ENCODE peak calls at places on chromosome 3, in six cellular contexts. O, I, H, B, S and R are unnamed samples.

GRCh38 chr3:114112696-114113095 is 56.2 kb downstream of the QTRT2 start:
- DNase-seq in I (no peak), B (no peak), H (no peak), S (no peak), O (no peak), R (no peak)

GRCh38 chr3:160704006-160704405 is 27.0 kb downstream of the ARL14 start:
- DNase-seq in I (no peak), B (no peak), O (no peak), H (no peak), S (no peak), R (no peak)

GRCh38 chr3:145719118-145719517 is 441.9 kb downstream of the PLOD2 start:
- DNase-seq in B (no peak), I (no peak), H (no peak), S (no peak), O (no peak), R (no peak)

GRCh38 chr3:174202561-174202960 is 656.6 kb upstream of the NAALADL2 start:
- DNase-seq in B (peak), H (no peak), S (no peak), I (no peak), O (no peak), R (no peak)

GRCh38 chr3:183028416-183028815 is 48.1 kb upstream of the DCUN1D1 start:
- DNase-seq in O (no peak), B (no peak), I (no peak), H (no peak), S (no peak), R (no peak)

GRCh38 chr3:197454014-197454413 is 101.8 kb downstream of the BDH1 start:
- DNase-seq in B (peak), S (no peak), H (peak), I (no peak), O (no peak), R (no peak)

GRCh38 chr3:29065211-29065785 is 215.6 kb upstream of the RBMS3 start:
- DNase-seq in I (peak), O (peak), B (peak), S (peak), H (no peak), R (peak)

GRCh38 chr3:5006755-5007202 is 27.5 kb downstream of the BHLHE40 start:
- DNase-seq in H (peak), O (no peak), S (no peak), B (no peak), I (no peak), R (no peak)

GRCh38 chr3:39330824-39331223 is 1.3 kb downstream of the CCR8 start:
- DNase-seq in I (no peak), S (no peak), O (no peak), H (no peak), B (no peak), R (no peak)

GRCh38 chr3:46670891-46671427 is 22.5 kb downstream of the ALS2CL start:
- DNase-seq in B (no peak), H (no peak), S (no peak), O (no peak), I (no peak), R (no peak)

GRCh38 chr3:172194702-172195392 is 155.5 kb downstream of the FNDC3B start:
- DNase-seq in I (no peak), B (no peak), O (no peak), H (peak), S (no peak), R (no peak)

GRCh38 chr3:194312743-194313281 is 38.3 kb downstream of the CPN2 start:
- DNase-seq in S (peak), O (no peak), I (no peak), H (no peak), B (no peak), R (peak)

GRCh38 chr3:29796808-29797207 is 515.9 kb downstream of the RBMS3 start:
- DNase-seq in O (no peak), H (no peak), I (no peak), B (no peak), S (no peak), R (no peak)

GRCh38 chr3:64028754-64029153 is 5.5 kb upstream of the PSMD6 start:
- DNase-seq in O (no peak), I (no peak), S (no peak), H (no peak), B (no peak), R (no peak)

GRCh38 chr3:128545120-128545752 is 52.2 kb upstream of the GATA2 start:
- DNase-seq in S (no peak), B (no peak), I (no peak), H (no peak), O (no peak), R (no peak)

GRCh38 chr3:50649451-50649931 is 25.2 kb upstream of the DOCK3 start:
- DNase-seq in S (no peak), I (peak), O (no peak), H (no peak), B (peak), R (no peak)

GRCh38 chr3:65854606-65855304 is 184.0 kb downstream of the MAGI1 start:
- DNase-seq in H (peak), S (peak), O (no peak), I (no peak), B (no peak), R (no peak)

GRCh38 chr3:151146071-151146730 is 56.8 kb downstream of the GPR171 start:
- DNase-seq in S (peak), B (peak), O (peak), H (peak), I (peak), R (peak)

GRCh38 chr3:73508330-73508954 is 116.3 kb downstream of the PDZRN3 start:
- DNase-seq in O (peak), S (peak), I (peak), H (peak), B (peak), R (peak)

GRCh38 chr3:24272875-24273274 is 221.8 kb downstream of the THRB start:
- DNase-seq in B (no peak), O (no peak), I (no peak), H (no peak), S (no peak), R (no peak)

GRCh38 chr3:140572334-140572733 is 105.5 kb upstream of the TRIM42 start:
- DNase-seq in H (no peak), I (no peak), B (no peak), S (no peak), O (no peak), R (no peak)

GRCh38 chr3:71305246-71306206 is 278.0 kb downstream of the FOXP1 start:
- DNase-seq in O (peak), I (peak), H (no peak), B (peak), S (no peak), R (no peak)

GRCh38 chr3:102035118-102035517 is 185.8 kb downstream of the NFKBIZ start:
- DNase-seq in I (no peak), O (no peak), B (no peak), H (no peak), S (no peak), R (no peak)

GRCh38 chr3:145889730-145890129 is 271.3 kb downstream of the PLOD2 start:
- DNase-seq in S (no peak), I (no peak), B (no peak), O (no peak), H (no peak), R (no peak)

GRCh38 chr3:30332196-30333021 is 274.0 kb upstream of the TGFBR2 start:
- DNase-seq in B (no peak), O (no peak), H (no peak), S (no peak), I (no peak), R (no peak)

GRCh38 chr3:55492976-55493375 is 5.9 kb upstream of the WNT5A start:
- DNase-seq in S (no peak), I (no peak), O (no peak), B (no peak), H (no peak), R (no peak)

GRCh38 chr3:99366663-99367429 is 271.5 kb upstream of the COL8A1 start:
- DNase-seq in B (no peak), H (peak), I (no peak), O (no peak), S (no peak), R (no peak)

GRCh38 chr3:14143826-14144225 is 19.0 kb downstream of the TMEM43 start:
- DNase-seq in B (no peak), H (no peak), S (peak), I (no peak), O (no peak), R (peak)

GRCh38 chr3:43181202-43181910 is 75.5 kb upstream of the POMGNT2 start:
- DNase-seq in B (no peak), S (peak), O (no peak), I (no peak), H (no peak), R (no peak)

GRCh38 chr3:33789183-33789954 is 9.1 kb upstream of the PDCD6IP start:
- DNase-seq in I (no peak), H (no peak), O (no peak), B (no peak), S (no peak), R (no peak)

GRCh38 chr3:23519548-23520208 is 286.1 kb upstream of the UBE2E1 start:
- DNase-seq in B (no peak), H (peak), I (no peak), O (no peak), S (no peak), R (no peak)

GRCh38 chr3:156547637-156548036 is 7.3 kb downstream of the SSR3 start:
- DNase-seq in I (no peak), O (no peak), S (no peak), B (no peak), H (no peak), R (no peak)